ENCODE peak calls at places on chromosomes 4 and X, in six cellular contexts. C, Z, E, G, T and K are unnamed samples.

GRCh38 chrX:108186811-108187210 is 95.2 kb downstream of the ATG4A start:
- DNase-seq in C (no peak), Z (peak; percentile 40), E (peak; percentile 46), G (no peak), T (peak; percentile 92), K (no peak)

GRCh38 chrX:19121898-19122640 is at the start of gene ADGRG2:
- DNase-seq in C (peak; percentile 27), Z (peak; percentile 5), E (no peak), G (no peak), T (no peak), K (no peak)

GRCh38 chr4:16585053-16585452 is 313.4 kb downstream of the LDB2 start:
- DNase-seq in C (no peak), Z (no peak), E (no peak), G (no peak), T (no peak), K (no peak)

GRCh38 chrX:19855700-19856381 is 31.6 kb downstream of the SH3KBP1 start:
- DNase-seq in C (no peak), Z (peak; percentile 64), E (no peak), G (no peak), T (no peak), K (no peak)

GRCh38 chrX:4547218-4547836 is 833.9 kb upstream of the PRKX start:
- DNase-seq in C (peak; percentile 2), Z (peak; percentile 21), E (peak; percentile 16), G (peak; percentile 27), T (peak; percentile 15), K (peak; percentile 16)

GRCh38 chr4:144343143-144343755 is 202.7 kb upstream of the GYPA start:
- DNase-seq in C (no peak), Z (peak; percentile 26), E (no peak), G (no peak), T (no peak), K (no peak)

GRCh38 chr4:118816538-118817177 is 19.3 kb downstream of the SEC24D start:
- DNase-seq in C (no peak), Z (peak; percentile 25), E (no peak), G (no peak), T (peak; percentile 46), K (no peak)

GRCh38 chr4:137359691-137360315 is 172.5 kb downstream of the PCDH18 start:
- DNase-seq in C (no peak), Z (peak; percentile 86), E (no peak), G (no peak), T (no peak), K (no peak)

GRCh38 chr4:72208421-72209075 is 176.7 kb downstream of the NPFFR2 start:
- DNase-seq in C (no peak), Z (peak; percentile 2), E (no peak), G (no peak), T (no peak), K (no peak)